ENCODE peak calls at places on chromosomes 12 and 14, in ten cellular contexts. N is CD8-positive, alpha-beta T cell; G is spleen; T is mammary epithelial cell; R is PC-9; M is mesenchymal stem cell; W is SJSA1; E is mucosa of descending colon; J is ovary; Z is Peyer's patch. L is an unnamed sample.
A peak's percentile ranks its signal among the peaks of the same experiment; 100 is the strongest.

GRCh38 chr14:64292197-64292596 is 2.0 kb downstream of the ESR2 start:
- DNase-seq in J (no peak), M (no peak), W (no peak), R (no peak), T (no peak), G (no peak), E (no peak), Z (no peak), N (no peak), L (no peak)

GRCh38 chr12:31261744-31262143 is 64.2 kb downstream of the SINHCAF start:
- DNase-seq in M (no peak), G (no peak), T (no peak), W (no peak), J (no peak), E (no peak), N (no peak), Z (no peak), R (no peak), L (no peak)

GRCh38 chr12:30440826-30441602 is 254.7 kb downstream of the IPO8 start:
- DNase-seq in J (no peak), Z (no peak), R (no peak), G (no peak), T (no peak), W (no peak), N (no peak), E (no peak), M (peak; percentile 64), L (no peak)

GRCh38 chr12:61894168-61894567 is 366.0 kb upstream of the USP15 start:
- DNase-seq in G (no peak), N (no peak), E (no peak), W (no peak), T (no peak), J (no peak), M (no peak), R (no peak), Z (no peak), L (peak; percentile 3)

GRCh38 chr14:62604524-62604923 is 440.7 kb downstream of the KCNH5 start:
- DNase-seq in N (no peak), G (no peak), W (no peak), E (no peak), M (no peak), Z (no peak), R (no peak), T (no peak), J (no peak), L (no peak)

GRCh38 chr12:66438601-66439000 is 136.3 kb downstream of the HELB start:
- DNase-seq in M (peak; percentile 65), Z (no peak), T (peak; percentile 28), R (peak; percentile 38), W (peak; percentile 29), E (no peak), N (no peak), J (no peak), G (no peak), L (no peak)

GRCh38 chr12:108728820-108729611 is 2.3 kb downstream of the CORO1C start:
- DNase-seq in Z (no peak), G (no peak), M (no peak), J (no peak), W (no peak), T (no peak), N (no peak), E (no peak), R (no peak), L (no peak)

GRCh38 chr12:18706798-18707197 is 31.0 kb downstream of the PLCZ1 start:
- DNase-seq in N (no peak), W (no peak), J (no peak), E (no peak), R (no peak), M (no peak), G (no peak), T (no peak), Z (no peak), L (no peak)

GRCh38 chr14:33736979-33737378 is 213.9 kb downstream of the EGLN3 start:
- DNase-seq in T (no peak), Z (no peak), E (no peak), G (no peak), J (no peak), W (no peak), M (no peak), N (no peak), R (no peak), L (no peak)

GRCh38 chr14:19823765-19824164 is 20.2 kb downstream of the OR4N2 start:
- DNase-seq in N (no peak), T (no peak), J (no peak), G (no peak), E (no peak), M (no peak), Z (no peak), W (peak; percentile 43), R (no peak), L (no peak)

GRCh38 chr12:84497819-84498218 is 414.8 kb downstream of the SLC6A15 start:
- DNase-seq in T (no peak), G (no peak), J (no peak), E (no peak), Z (no peak), R (no peak), W (no peak), M (peak; percentile 43), N (no peak), L (no peak)

GRCh38 chr12:77521458-77522115 is 309.1 kb upstream of the NAV3 start:
- DNase-seq in N (no peak), M (no peak), R (no peak), W (no peak), Z (no peak), J (no peak), G (no peak), E (no peak), T (no peak), L (no peak)

GRCh38 chr12:19978193-19978592 is 390.1 kb upstream of the PDE3A start:
- DNase-seq in R (no peak), W (no peak), G (no peak), T (peak; percentile 1), N (no peak), J (no peak), Z (no peak), E (no peak), M (peak; percentile 91), L (no peak)

GRCh38 chr12:121800694-121801600 is 2.9 kb upstream of the SETD1B start:
- DNase-seq in W (peak; percentile 78), J (peak; percentile 78), N (no peak), Z (peak; percentile 90), M (peak; percentile 86), T (peak; percentile 75), E (peak; percentile 87), R (no peak), G (peak; percentile 95), L (peak; percentile 75)

GRCh38 chr12:16012086-16012485 is 101.0 kb downstream of the DERA start:
- DNase-seq in M (peak; percentile 67), W (no peak), J (peak; percentile 46), R (no peak), Z (no peak), E (no peak), T (no peak), N (no peak), G (no peak), L (no peak)

GRCh38 chr14:58724702-58725101 is 86.9 kb downstream of the DACT1 start:
- DNase-seq in J (no peak), T (no peak), R (no peak), N (no peak), E (no peak), M (no peak), Z (no peak), W (no peak), G (no peak), L (no peak)
- H3K4me3 ChIP-seq in J (no peak overlapping the region), T (no peak overlapping the region), R (no peak overlapping the region), N (no peak overlapping the region), E (no peak overlapping the region), M (no peak overlapping the region), Z (no peak overlapping the region), W (no peak overlapping the region), G (no peak overlapping the region), L (no peak overlapping the region)

GRCh38 chr14:37597538-37598084 is 2.2 kb downstream of the TTC6 start:
- DNase-seq in G (no peak), J (no peak), W (no peak), R (peak; percentile 58), Z (no peak), M (peak; percentile 40), N (no peak), T (no peak), E (peak; percentile 81), L (no peak)

GRCh38 chr14:37599527-37600368 is 4.3 kb downstream of the TTC6 start:
- DNase-seq in W (no peak), T (no peak), R (no peak), M (peak; percentile 21), Z (no peak), J (no peak), N (no peak), G (no peak), E (peak; percentile 75), L (peak; percentile 16)

GRCh38 chr14:37598085-37598972 is 2.9 kb downstream of the TTC6 start:
- DNase-seq in N (no peak), Z (no peak), W (no peak), T (no peak), J (no peak), E (peak; percentile 84), M (peak; percentile 1), R (peak; percentile 67), G (no peak), L (no peak)

GRCh38 chr14:37600880-37601741 is 5.7 kb downstream of the TTC6 start:
- DNase-seq in T (no peak), R (no peak), Z (no peak), M (no peak), W (no peak), N (no peak), G (no peak), E (no peak), J (no peak), L (peak; percentile 35)

DNA sequence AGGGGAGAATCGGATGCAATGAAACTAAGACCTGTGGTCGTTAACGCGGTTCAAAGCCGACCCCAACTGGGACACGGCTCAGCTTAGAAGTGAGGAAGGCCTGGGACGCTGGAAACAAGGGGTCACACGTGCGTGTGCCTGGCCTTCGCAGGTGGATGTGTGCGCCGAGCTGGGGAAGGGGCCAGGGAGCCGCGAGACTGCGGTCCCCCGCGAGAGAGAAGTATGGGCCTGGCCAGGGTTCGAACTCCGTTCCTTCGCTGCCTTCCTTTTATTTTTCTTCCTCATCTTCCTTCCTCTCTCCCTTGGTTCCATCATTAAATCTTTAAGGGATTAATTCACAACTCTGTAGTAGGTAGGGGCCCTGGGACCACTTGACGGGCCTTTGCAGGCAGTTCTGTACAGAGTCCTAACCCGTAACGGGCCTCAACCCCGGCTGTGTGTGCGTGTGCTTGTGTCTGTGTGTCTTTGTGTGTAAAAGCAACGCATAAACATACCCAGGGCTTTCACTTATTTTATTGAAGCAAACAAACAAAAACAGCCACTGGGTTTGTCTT is 3.6 kb downstream of the TTC6 start:
- DNase-seq in T (no peak), N (no peak), G (no peak), J (no peak), M (no peak), W (no peak), E (no peak), R (no peak), Z (no peak), L (no peak)
- H3K4me1 ChIP-seq in T (peaks cover 22% of the 10 kb centered on the region), N (peaks cover 31% of the 10 kb centered on the region), G (peaks cover 46% of the 10 kb centered on the region), J (peaks cover 5% of the 10 kb centered on the region), M (peaks cover 32% of the 10 kb centered on the region), W (peaks cover 9% of the 10 kb centered on the region), E (peaks cover 5% of the 10 kb centered on the region), R (peaks cover 14% of the 10 kb centered on the region), Z (no peaks in the 10 kb centered on the region), L (no peaks in the 10 kb centered on the region)

GRCh38 chr14:104268725-104269436 is 130.5 kb downstream of the KIF26A start:
- DNase-seq in W (no peak), G (peak; percentile 69), J (peak; percentile 22), R (no peak), N (no peak), M (no peak), Z (peak; percentile 30), T (no peak), E (peak; percentile 22), L (no peak)
- H3K9me3 ChIP-seq in W (no peaks in the 10 kb centered on the region), G (no peaks in the 10 kb centered on the region), J (no peaks in the 10 kb centered on the region), R (no peaks in the 10 kb centered on the region), N (no peaks in the 10 kb centered on the region), M (no peaks in the 10 kb centered on the region), Z (no peaks in the 10 kb centered on the region), T (peaks cover 18% of the 10 kb centered on the region), E (no peaks in the 10 kb centered on the region), L (no peaks in the 10 kb centered on the region)

GRCh38 chr12:75831413-75831812 is 200.2 kb downstream of the PHLDA1 start:
- DNase-seq in E (no peak), M (no peak), T (no peak), Z (no peak), G (no peak), J (no peak), W (no peak), R (no peak), N (no peak), L (no peak)
- H3K4me3 ChIP-seq in E (no peak overlapping the region), M (no peak overlapping the region), T (no peak overlapping the region), Z (no peak overlapping the region), G (no peak overlapping the region), J (no peak overlapping the region), W (no peak overlapping the region), R (no peak overlapping the region), N (no peak overlapping the region), L (no peak overlapping the region)

L was measured in small intestine.